ENCODE peak calls at places on chromosomes 12 and 14, in six cellular contexts. O is GM23248, Q is fibroblast of lung, W is mammary epithelial cell, D is HCT116, U is IMR-90. G is an unnamed sample.

GRCh38 chr12:28415755-28416154 is 225.5 kb downstream of the CCDC91 start:
- DNase-seq in W (peak), U (peak), D (no peak), O (peak), Q (peak), G (peak)

GRCh38 chr12:10182662-10183061 is 3.8 kb downstream of the TMEM52B start:
- DNase-seq in W (peak), O (peak), D (no peak), Q (peak), U (peak), G (peak)

GRCh38 chr12:52390739-52391617 is 5.5 kb upstream of the KRT84 start:
- DNase-seq in O (peak), Q (no peak), W (no peak), U (peak), D (peak), G (no peak)

GRCh38 chr14:58881433-58881832 is 243.7 kb downstream of the DACT1 start:
- DNase-seq in O (no peak), Q (no peak), W (no peak), D (no peak), U (no peak), G (no peak)

GRCh38 chr12:34348836-34349672 is 326.8 kb downstream of the ALG10 start:
- DNase-seq in Q (no peak), D (no peak), O (no peak), W (no peak), U (no peak), G (no peak)

GRCh38 chr12:68641138-68641537 is 30.4 kb downstream of the RAP1B start:
- DNase-seq in O (no peak), W (peak), D (no peak), U (no peak), Q (no peak), G (no peak)

GRCh38 chr12:46217686-46218508 is 50.9 kb downstream of the SLC38A1 start:
- DNase-seq in W (no peak), D (no peak), U (no peak), O (no peak), Q (no peak), G (no peak)

GRCh38 chr14:20671597-20672283 is 12.6 kb upstream of the RNASE4 start:
- DNase-seq in D (no peak), W (no peak), O (no peak), U (peak), Q (no peak), G (no peak)

GRCh38 chr12:124614512-124615292 is 47.3 kb upstream of the NCOR2 start:
- DNase-seq in O (no peak), D (no peak), Q (no peak), U (no peak), W (no peak), G (no peak)

GRCh38 chr14:102317564-102318248 is 1.8 kb upstream of the ZNF839 start:
- DNase-seq in Q (no peak), W (peak), U (no peak), D (no peak), O (peak), G (no peak)

GRCh38 chr14:103380719-103381377 is 4.4 kb upstream of the MARK3 start:
- DNase-seq in D (no peak), W (no peak), O (peak), U (no peak), Q (no peak), G (no peak)

GRCh38 chr14:76169776-76170175 is 18.1 kb downstream of the GPATCH2L start:
- DNase-seq in W (peak), D (no peak), O (no peak), Q (no peak), U (no peak), G (no peak)

GRCh38 chr14:95433094-95433478 is 83.4 kb downstream of the SYNE3 start:
- DNase-seq in W (no peak), O (no peak), U (no peak), Q (no peak), D (no peak), G (no peak)

GRCh38 chr12:51941011-51941561 is 10.4 kb upstream of the ACVR1B start:
- DNase-seq in Q (peak), W (no peak), U (peak), O (peak), D (no peak), G (no peak)

GRCh38 chr12:107818984-107819383 is 44.5 kb downstream of the ASCL4 start:
- DNase-seq in W (peak), Q (no peak), D (no peak), O (peak), U (peak), G (peak)

DNA sequence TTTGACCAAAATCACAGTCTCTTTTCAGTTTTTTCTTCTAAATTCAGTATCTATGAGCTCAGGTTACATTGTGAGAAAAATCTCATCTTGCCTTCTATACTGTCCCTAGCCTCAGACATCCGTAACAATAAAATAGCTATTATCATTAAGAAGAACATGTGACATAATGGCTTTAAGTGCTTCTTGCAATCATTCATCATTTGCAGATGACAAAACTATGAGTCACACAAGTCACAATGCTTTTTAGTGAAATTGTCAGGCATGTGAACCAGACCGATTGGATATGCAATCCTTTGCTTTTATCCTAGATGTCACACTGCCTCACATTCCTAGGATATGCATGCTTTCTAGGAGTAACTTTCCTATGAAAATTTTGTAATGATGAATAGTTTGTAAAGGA is 313.1 kb downstream of the SLC6A15 start:
- DNase-seq in D (peak), W (peak), Q (peak), U (no peak), O (peak), G (peak)
- H3K9ac ChIP-seq in D (no peak), W (no peak), Q (no peak), U (no peak), O (no peak), G (no peak)

GRCh38 chr12:57087689-57088441 is 1.0 kb upstream of the NAB2 start:
- DNase-seq in U (peak), D (peak), O (peak), W (peak), Q (peak), G (peak)
- H2AFZ ChIP-seq in U (peak), D (no peak), O (no peak), W (peak), Q (no peak), G (peak)

GRCh38 chr14:68230941-68231717 is 411.6 kb downstream of the RAD51B start:
- DNase-seq in Q (peak), W (peak), U (peak), O (peak), D (no peak), G (peak)
- H3K9ac ChIP-seq in Q (no peak), W (peak), U (no peak), O (peak), D (no peak), G (peak)

DNA sequence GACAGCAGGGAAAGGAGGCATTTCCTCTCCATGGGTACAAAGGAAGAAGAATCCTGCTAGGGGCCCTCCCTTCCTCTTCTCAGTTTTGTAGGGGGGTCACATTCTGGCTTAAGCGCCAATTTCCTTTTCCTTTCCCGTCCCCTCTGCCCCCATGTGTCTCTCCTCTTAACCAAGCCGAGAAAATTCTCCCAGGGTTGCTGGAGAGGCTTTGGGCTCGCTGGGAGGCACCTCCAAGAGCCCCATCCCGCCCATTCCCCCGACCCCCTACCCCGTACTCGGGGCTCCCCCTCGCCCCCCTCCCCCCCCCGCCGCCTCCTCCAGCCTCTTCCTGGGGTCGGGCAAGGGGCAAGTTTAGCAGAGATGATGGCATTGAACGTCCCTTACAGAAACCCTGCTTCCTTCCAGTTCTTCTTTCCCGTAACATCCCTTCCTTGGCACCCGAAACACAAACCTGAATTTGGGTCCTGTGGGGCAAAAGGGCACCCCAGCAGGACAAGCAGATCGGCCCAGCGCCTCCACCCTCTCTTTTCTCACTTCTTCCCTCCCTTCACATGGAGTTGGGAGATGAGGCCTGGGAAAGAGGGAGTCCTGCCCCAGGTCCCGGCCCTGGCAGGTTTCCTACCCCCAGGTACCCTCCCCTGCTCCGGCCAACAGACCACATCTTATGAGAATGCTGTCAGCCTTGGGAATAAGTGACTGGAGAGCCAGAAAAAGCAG is 13.7 kb downstream of the PLEKHG6 start:
- DNase-seq in Q (no peak), W (no peak), D (no peak), O (no peak), U (no peak), G (no peak)
- H2AFZ ChIP-seq in Q (no peak), W (no peak), D (no peak), O (peak), U (peak), G (no peak)

DNA sequence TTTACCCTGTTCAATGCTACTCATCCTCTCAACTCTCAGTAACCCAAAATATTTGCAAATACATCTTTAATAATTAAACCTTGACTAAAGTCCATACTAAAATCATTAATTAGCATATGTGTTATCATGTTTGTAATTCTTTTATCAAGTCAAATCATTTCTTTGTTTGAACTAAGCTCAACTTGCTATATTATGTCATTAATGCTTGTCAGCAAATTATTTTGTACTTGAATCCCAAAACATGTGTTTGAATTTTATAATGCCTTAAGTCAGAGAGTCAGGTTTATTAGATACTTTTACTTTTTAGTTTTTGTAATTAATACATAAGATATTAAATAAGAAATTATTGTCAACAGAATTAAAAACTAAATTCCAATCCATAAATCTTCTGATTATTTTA is 16.5 kb downstream of the ABCD2 start:
- DNase-seq in D (no peak), W (no peak), Q (no peak), U (no peak), O (no peak), G (no peak)
- H3K9ac ChIP-seq in D (no peak), W (no peak), Q (no peak), U (no peak), O (no peak), G (no peak)